ENCODE peak calls at places on chromosomes 2 and 18, in four cellular contexts. Z is ELR, S is fibroblast of the conjunctiva, I is HCEC 1CT. V is an unnamed sample.

GRCh38 chr2:191686079-191686478 is 8.1 kb downstream of the NABP1 start:
- DNase-seq in Z (no peak), S (no peak), I (no peak), V (no peak)

GRCh38 chr2:227657204-227657845 is 9.3 kb upstream of the SCYGR5 start:
- DNase-seq in Z (no peak), I (no peak), S (no peak), V (no peak)

GRCh38 chr2:161400076-161400475 is 16.0 kb upstream of the TBR1 start:
- DNase-seq in S (no peak), Z (peak), I (peak), V (no peak)

GRCh38 chr2:172225786-172226185 is 123.1 kb upstream of the DLX2 start:
- DNase-seq in Z (no peak), S (no peak), I (no peak), V (no peak)

GRCh38 chr18:36809590-36810381 is 19.0 kb downstream of the TPGS2 start:
- DNase-seq in Z (peak), S (peak), I (peak), V (peak)

GRCh38 chr2:182597570-182597969 is 118.5 kb upstream of the DNAJC10 start:
- DNase-seq in S (no peak), I (no peak), Z (no peak), V (no peak)

GRCh38 chr2:1790996-1791395 is 46.7 kb upstream of the PXDN start:
- DNase-seq in S (no peak), I (no peak), Z (no peak), V (no peak)

GRCh38 chr18:9771261-9771976 is 63.3 kb downstream of the RAB31 start:
- DNase-seq in Z (peak), S (peak), I (peak), V (peak)

GRCh38 chr2:121530210-121530562 is 494 bp upstream of the RNU4ATAC start:
- DNase-seq in I (peak), S (peak), Z (peak), V (no peak)

GRCh38 chr2:170180031-170180566 is 2.2 kb downstream of the MYO3B start:
- DNase-seq in Z (no peak), S (no peak), I (no peak), V (no peak)

GRCh38 chr2:41966920-41967319 is 80.9 kb upstream of the PKDCC start:
- DNase-seq in Z (no peak), I (no peak), S (no peak), V (no peak)

GRCh38 chr18:67010916-67011315 is 407.0 kb upstream of the CDH19 start:
- DNase-seq in Z (peak), I (peak), S (no peak), V (no peak)

GRCh38 chr2:232235716-232236115 is 142.8 kb upstream of the ALPP start:
- DNase-seq in S (no peak), Z (no peak), I (no peak), V (no peak)

GRCh38 chr2:132424526-132425121 is 8.0 kb downstream of the GPR39 start:
- DNase-seq in S (peak), Z (no peak), I (peak), V (no peak)

GRCh38 chr2:153299809-153300208 is 178.8 kb downstream of the RPRM start:
- DNase-seq in I (no peak), Z (no peak), S (no peak), V (no peak)

GRCh38 chr2:237774811-237775553 is 23.6 kb upstream of the RBM44 start:
- DNase-seq in S (peak), Z (peak), I (peak), V (no peak)

GRCh38 chr18:28823506-28824182 is 646.7 kb upstream of the CDH2 start:
- DNase-seq in I (no peak), S (no peak), Z (peak), V (no peak)

GRCh38 chr2:200380833-200381542 is 74.5 kb downstream of the SPATS2L start:
- DNase-seq in Z (peak), I (peak), S (no peak), V (no peak)

GRCh38 chr2:202555354-202555753 is 79.4 kb upstream of the FAM117B start:
- DNase-seq in S (no peak), I (no peak), Z (no peak), V (no peak)

GRCh38 chr2:178796079-178796677 is 11.0 kb downstream of the TTN start:
- DNase-seq in I (peak), S (peak), Z (peak), V (no peak)

GRCh38 chr2:213627054-213627710 is 342.9 kb downstream of the SPAG16 start:
- DNase-seq in S (no peak), Z (peak), I (peak), V (no peak)

GRCh38 chr2:9519250-9519649 is 36.4 kb downstream of the ADAM17 start:
- DNase-seq in I (peak), S (no peak), Z (no peak), V (no peak)

GRCh38 chr2:201795608-201796477 is 10.5 kb upstream of the CDK15 start:
- DNase-seq in S (no peak), I (peak), Z (peak), V (no peak)

GRCh38 chr2:122622896-122623295 is 867.4 kb downstream of the TSN start:
- DNase-seq in S (no peak), Z (no peak), I (no peak), V (no peak)

GRCh38 chr2:42196403-42197267 is 27.5 kb downstream of the EML4 start:
- DNase-seq in S (no peak), Z (peak), I (peak), V (peak)

GRCh38 chr2:100563407-100564247 is 834 bp downstream of the PDCL3 start:
- DNase-seq in Z (peak), I (no peak), S (no peak), V (no peak)

GRCh38 chr2:181810823-181811695 is 80.5 kb upstream of the ITPRID2 start:
- DNase-seq in Z (peak), S (peak), I (peak), V (no peak)

GRCh38 chr2:138780451-138780880 is 276 bp upstream of the NXPH2 start:
- DNase-seq in I (no peak), S (no peak), Z (no peak), V (no peak)

GRCh38 chr2:20623741-20624155 is 27.1 kb downstream of the HS1BP3 start:
- DNase-seq in S (no peak), Z (no peak), I (no peak), V (no peak)

GRCh38 chr18:74175658-74176057 is 27.3 kb downstream of the TIMM21 start:
- DNase-seq in Z (no peak), I (no peak), S (no peak), V (no peak)

GRCh38 chr2:47422016-47422415 is 19.1 kb downstream of the MSH2 start:
- DNase-seq in S (no peak), Z (peak), I (peak), V (no peak)

GRCh38 chr2:70596293-70596692 is 42.7 kb upstream of the TGFA start:
- DNase-seq in I (no peak), S (no peak), Z (peak), V (no peak)

GRCh38 chr2:113390133-113390849 is 47.2 kb upstream of the ZNG1B start:
- DNase-seq in Z (peak), I (peak), S (peak), V (peak)

GRCh38 chr2:108988796-108989713 is at the start of gene EDAR:
- DNase-seq in S (no peak), I (no peak), Z (peak), V (peak)

GRCh38 chr2:86791574-86791973 is 861 bp upstream of the CD8A start:
- DNase-seq in S (no peak), I (no peak), Z (no peak), V (no peak)

GRCh38 chr2:217451634-217452033 is 551.2 kb downstream of the TNS1 start:
- DNase-seq in Z (peak), I (peak), S (no peak), V (no peak)